ENCODE peak calls at places on chromosomes 13 and 19, in nine cellular contexts. Z is heart left ventricle, U is NB4, X is esophagus squamous epithelium, T is spleen, P is adrenal gland, R is GM12892, I is upper lobe of left lung, E is IMR-90. K is an unnamed sample.

GRCh38 chr13:42612021-42612765 is 38.2 kb downstream of the TNFSF11 start:
- DNase-seq in Z (no peak), U (no peak), X (no peak), T (no peak), P (no peak), R (no peak), I (no peak), E (no peak), K (no peak)

GRCh38 chr13:82436099-82436585 is 1446.1 kb downstream of the SLITRK1 start:
- DNase-seq in Z (no peak), U (no peak), X (no peak), T (no peak), P (no peak), R (no peak), I (no peak), E (no peak), K (no peak)

GRCh38 chr19:4801085-4801619 is 9.6 kb downstream of the FEM1A start:
- DNase-seq in Z (no peak), U (no peak), X (no peak), T (no peak), P (no peak), R (no peak), I (no peak), E (no peak), K (no peak)

GRCh38 chr13:79837741-79838450 is 356.9 kb downstream of the NDFIP2 start:
- DNase-seq in Z (no peak), U (no peak), X (no peak), T (no peak), P (no peak), R (no peak), I (no peak), E (peak; percentile 75), K (no peak)

GRCh38 chr19:47510516-47511127 is 4.2 kb downstream of the NAPA start:
- DNase-seq in Z (peak; percentile 52), U (no peak), X (no peak), T (no peak), P (no peak), R (no peak), I (no peak), E (no peak), K (no peak)

GRCh38 chr13:99228737-99229691 is 28.4 kb downstream of the UBAC2 start:
- DNase-seq in Z (no peak), U (peak; percentile 85), X (no peak), T (no peak), P (no peak), R (no peak), I (no peak), E (peak; percentile 87), K (no peak)

GRCh38 chr13:60612593-60612992 is 215.6 kb downstream of the TDRD3 start:
- DNase-seq in Z (no peak), U (no peak), X (no peak), T (no peak), P (no peak), R (no peak), I (no peak), E (no peak), K (no peak)

GRCh38 chr13:107866666-107867623 is 348.4 kb downstream of the LIG4 start:
- DNase-seq in Z (no peak), U (no peak), X (no peak), T (no peak), P (no peak), R (no peak), I (no peak), E (peak; percentile 66), K (no peak)

GRCh38 chr13:89763011-89763410 is 1584.5 kb upstream of the MIR17HG start:
- DNase-seq in Z (no peak), U (no peak), X (no peak), T (no peak), P (no peak), R (no peak), I (no peak), E (no peak), K (no peak)

GRCh38 chr13:27835799-27836198 is 43.5 kb downstream of the GSX1 start:
- DNase-seq in Z (no peak), U (no peak), X (no peak), T (no peak), P (no peak), R (no peak), I (no peak), E (no peak), K (no peak)

GRCh38 chr13:27271572-27272096 is 1.0 kb downstream of the RASL11A start:
- DNase-seq in Z (no peak), U (no peak), X (no peak), T (peak; percentile 83), P (no peak), R (no peak), I (no peak), E (no peak), K (no peak)

GRCh38 chr13:79883216-79883615 is 402.3 kb downstream of the NDFIP2 start:
- DNase-seq in Z (no peak), U (no peak), X (no peak), T (no peak), P (no peak), R (no peak), I (no peak), E (no peak), K (no peak)

GRCh38 chr19:3047307-3048189 is 14.7 kb downstream of the TLE5 start:
- DNase-seq in Z (peak; percentile 91), U (peak; percentile 70), X (no peak), T (peak; percentile 87), P (peak; percentile 96), R (no peak), I (peak; percentile 86), E (peak; percentile 63), K (no peak)

GRCh38 chr13:66915596-66916185 is 314.4 kb downstream of the PCDH9 start:
- DNase-seq in Z (no peak), U (no peak), X (no peak), T (no peak), P (no peak), R (no peak), I (no peak), E (peak; percentile 63), K (no peak)

GRCh38 chr13:43077906-43078305 is 54.5 kb downstream of the DNAJC15 start:
- DNase-seq in Z (no peak), U (no peak), X (no peak), T (no peak), P (no peak), R (no peak), I (no peak), E (no peak), K (no peak)

GRCh38 chr19:40605201-40605971 is 4.2 kb downstream of the LTBP4 start:
- DNase-seq in Z (peak; percentile 79), U (peak; percentile 71), X (no peak), T (peak; percentile 95), P (peak; percentile 73), R (peak; percentile 80), I (peak; percentile 88), E (peak; percentile 31), K (peak; percentile 71)
- TF ChIP-seq POLR2A in Z (no peak), U (no peak), X (no peak), T (no peak), P (peak; percentile 51), R (no peak), I (no peak), E (no peak), K (no peak)

GRCh38 chr19:29093553-29093908 is 119.4 kb downstream of the UQCRFS1 start:
- DNase-seq in Z (no peak), U (no peak), X (no peak), T (no peak), P (no peak), R (no peak), I (no peak), E (no peak), K (no peak)
- TF ChIP-seq POLR2A in Z (no peak), U (no peak), X (no peak), T (no peak), P (no peak), R (no peak), I (no peak), E (no peak), K (no peak)

GRCh38 chr19:49676690-49677231 is 310 bp upstream of the PRMT1 start:
- DNase-seq in Z (peak; percentile 100), U (peak; percentile 100), X (peak; percentile 98), T (peak; percentile 99), P (peak; percentile 100), R (peak; percentile 92), I (peak; percentile 99), E (peak; percentile 100), K (peak; percentile 89)

GRCh38 chr19:49678970-49679831 is 2.1 kb downstream of the PRMT1 start:
- DNase-seq in Z (peak; percentile 52), U (no peak), X (no peak), T (peak; percentile 75), P (no peak), R (no peak), I (no peak), E (no peak), K (no peak)

GRCh38 chr19:49677901-49678674 is 1.0 kb downstream of the PRMT1 start:
- DNase-seq in Z (peak; percentile 75), U (peak; percentile 84), X (no peak), T (peak; percentile 91), P (peak; percentile 72), R (no peak), I (peak; percentile 70), E (peak; percentile 62), K (no peak)

GRCh38 chr19:49677232-49677881 is at the start of gene PRMT1:
- DNase-seq in Z (no peak), U (peak; percentile 73), X (no peak), T (peak; percentile 92), P (peak; percentile 46), R (no peak), I (no peak), E (no peak), K (no peak)

DNA sequence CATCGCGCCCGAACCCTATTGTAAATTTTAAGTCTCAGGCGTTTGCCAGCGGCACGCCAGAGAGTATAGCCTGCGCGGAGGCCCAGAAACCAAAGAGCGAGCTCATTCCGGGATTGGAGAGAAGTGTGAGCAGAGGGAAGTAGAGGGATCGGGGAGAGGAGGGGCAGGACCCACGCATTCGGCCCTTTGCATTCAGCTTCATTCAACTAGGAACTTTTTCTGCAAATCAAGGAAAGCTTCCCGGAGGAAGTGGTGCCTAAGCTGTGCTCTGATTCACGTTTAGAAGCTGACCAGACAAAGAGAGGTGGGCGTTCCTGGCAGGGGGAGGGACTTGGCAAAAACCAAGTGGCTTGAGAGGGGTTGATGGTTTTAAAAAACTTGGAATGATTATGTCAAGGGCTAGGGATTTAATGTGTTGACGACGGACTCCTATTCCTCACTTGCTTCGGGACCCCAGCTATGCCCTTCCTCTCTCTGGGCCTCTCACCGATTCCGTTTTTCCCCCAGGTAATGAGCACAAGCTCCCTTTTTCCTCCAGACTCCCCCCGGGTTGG is 858 bp upstream of the PRMT1 start:
- DNase-seq in Z (peak; percentile 90), U (peak; percentile 88), X (no peak), T (peak; percentile 90), P (peak; percentile 91), R (no peak), I (peak; percentile 85), E (peak; percentile 95), K (no peak)
- TF ChIP-seq POLR2A in Z (no peak), U (no peak), X (no peak), T (peak; percentile 23), P (no peak), R (peak; percentile 98), I (peak; percentile 58), E (peak; percentile 60), K (peak; percentile 94)

DNA sequence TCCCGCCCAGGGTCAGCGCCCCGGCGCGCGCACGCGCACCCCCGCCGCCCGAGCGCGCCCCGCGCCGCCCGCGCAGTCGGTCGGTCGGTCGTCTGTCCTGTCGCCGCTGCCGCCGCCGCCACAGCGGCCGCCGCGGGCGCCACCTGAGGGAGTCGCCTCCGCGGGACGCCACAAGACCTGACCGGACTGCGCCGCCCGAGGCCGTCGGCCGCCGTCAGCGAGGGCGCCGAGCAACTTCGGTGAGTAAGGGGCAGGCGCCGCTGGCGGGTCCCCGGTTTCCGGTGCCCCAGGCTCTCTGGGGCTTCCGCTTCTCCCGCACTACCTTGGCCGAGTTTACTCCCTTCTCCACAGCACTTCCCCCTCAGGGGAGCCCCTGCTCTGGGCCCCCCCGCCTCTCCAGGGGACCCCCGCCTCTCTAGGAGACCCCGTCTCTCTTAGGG is 19.6 kb upstream of the GATAD2A start:
- DNase-seq in Z (no peak), U (peak; percentile 83), X (no peak), T (peak; percentile 95), P (no peak), R (no peak), I (peak; percentile 72), E (no peak), K (no peak)
- TF ChIP-seq POLR2A in Z (no peak), U (peak; percentile 62), X (no peak), T (no peak), P (peak; percentile 66), R (peak; percentile 76), I (no peak), E (peak; percentile 67), K (peak; percentile 56)

K was measured in GM12891.